ENCODE peak calls at places on chromosome 11, in eight cellular contexts. V is WTC11, R is foreskin fibroblast, F is choroid plexus epithelial cell, D is upper lobe of right lung, I is astrocyte, Y is Calu3, M is natural killer cell. A is an unnamed sample.

GRCh38 chr11:32259641-32260081 is 168.8 kb downstream of the RCN1 start:
- DNase-seq in V (no peak), R (no peak), F (peak), D (peak), I (peak), Y (no peak), M (no peak), A (no peak)

GRCh38 chr11:129639300-129639699 is 176.3 kb upstream of the TMEM45B start:
- DNase-seq in V (no peak), R (peak), F (peak), D (no peak), I (peak), Y (peak), M (no peak), A (no peak)

GRCh38 chr11:13786688-13787087 is 118.2 kb downstream of the FAR1 start:
- DNase-seq in V (no peak), R (no peak), F (no peak), D (no peak), I (no peak), Y (no peak), M (no peak), A (no peak)

GRCh38 chr11:17915500-17916143 is 97.2 kb downstream of the SERGEF start:
- DNase-seq in V (no peak), R (no peak), F (no peak), D (no peak), I (peak), Y (no peak), M (no peak), A (no peak)

GRCh38 chr11:33869511-33870422 is 22.1 kb downstream of the LMO2 start:
- DNase-seq in V (peak), R (no peak), F (peak), D (peak), I (peak), Y (peak), M (no peak), A (no peak)

GRCh38 chr11:70544774-70545625 is 146.7 kb downstream of the CTTN start:
- DNase-seq in V (peak), R (no peak), F (no peak), D (peak), I (peak), Y (no peak), M (no peak), A (no peak)

GRCh38 chr11:12281571-12282478 is 95.5 kb upstream of the PARVA start:
- DNase-seq in V (peak), R (peak), F (peak), D (peak), I (peak), Y (peak), M (peak), A (peak)

GRCh38 chr11:4049006-4049405 is 45.6 kb upstream of the RRM1 start:
- DNase-seq in V (no peak), R (no peak), F (no peak), D (no peak), I (no peak), Y (no peak), M (no peak), A (no peak)

DNA sequence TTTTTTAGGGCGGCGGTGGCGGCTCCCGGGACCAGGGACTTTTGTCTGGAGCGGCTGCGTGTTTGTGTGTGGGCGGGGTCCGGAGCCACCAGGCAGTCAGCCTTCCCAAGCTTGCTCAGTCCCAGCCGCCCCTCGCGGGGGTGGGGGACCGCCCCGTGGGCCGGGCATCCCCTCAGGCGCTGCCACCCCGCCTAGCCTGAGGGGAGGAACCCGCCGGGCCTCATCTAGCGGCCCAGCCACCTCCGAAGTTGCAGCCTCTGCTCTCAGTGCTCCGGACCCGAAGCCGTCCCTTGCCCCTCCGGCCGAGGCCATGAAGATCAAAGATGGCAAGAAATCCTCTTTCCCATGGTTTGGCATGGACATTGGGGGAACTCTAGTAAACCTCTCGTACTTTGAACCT is 235.2 kb downstream of the OR4C45 start:
- DNase-seq in V (no peak), R (no peak), F (no peak), D (no peak), I (no peak), Y (no peak), M (no peak), A (no peak)
- TF ChIP-seq CTCF in V (no peak), R (no peak), F (no peak), D (no peak), I (no peak), Y (no peak), M (no peak), A (no peak)

GRCh38 chr11:134393638-134394037 is 18.4 kb downstream of the B3GAT1 start:
- DNase-seq in V (peak), R (no peak), F (no peak), D (no peak), I (no peak), Y (peak), M (no peak), A (no peak)
- TF ChIP-seq CTCF in V (no peak), R (no peak), F (no peak), D (peak), I (no peak), Y (no peak), M (no peak), A (peak)

GRCh38 chr11:2778630-2779498 is 79.1 kb upstream of the KCNQ1OT1 start:
- DNase-seq in V (peak), R (peak), F (peak), D (peak), I (peak), Y (peak), M (peak), A (peak)
- TF ChIP-seq CTCF in V (no peak), R (no peak), F (no peak), D (peak), I (no peak), Y (no peak), M (no peak), A (no peak)

DNA sequence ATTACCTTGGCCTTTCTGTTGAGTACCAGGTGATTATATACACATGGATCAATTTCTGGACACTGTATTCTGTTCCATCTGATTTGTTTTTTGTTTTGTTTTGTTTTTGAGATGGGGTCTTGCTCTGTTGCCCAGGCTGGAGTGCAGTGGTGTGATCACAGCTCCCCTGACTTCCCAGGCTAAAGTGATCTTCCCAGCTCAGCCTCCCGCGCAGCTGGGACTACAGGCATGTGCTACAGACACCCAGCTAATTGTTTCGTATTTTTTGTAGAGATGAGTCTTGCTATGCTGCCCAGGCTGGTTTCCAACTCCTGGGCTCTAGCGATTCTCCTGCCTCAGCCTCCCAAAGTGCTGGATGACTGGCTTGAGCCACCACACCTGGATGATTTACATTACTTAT is 19.0 kb downstream of the TCIRG1 start:
- DNase-seq in V (no peak), R (no peak), F (no peak), D (peak), I (no peak), Y (no peak), M (no peak), A (no peak)
- TF ChIP-seq CTCF in V (no peak), R (no peak), F (no peak), D (no peak), I (no peak), Y (no peak), M (no peak), A (no peak)

DNA sequence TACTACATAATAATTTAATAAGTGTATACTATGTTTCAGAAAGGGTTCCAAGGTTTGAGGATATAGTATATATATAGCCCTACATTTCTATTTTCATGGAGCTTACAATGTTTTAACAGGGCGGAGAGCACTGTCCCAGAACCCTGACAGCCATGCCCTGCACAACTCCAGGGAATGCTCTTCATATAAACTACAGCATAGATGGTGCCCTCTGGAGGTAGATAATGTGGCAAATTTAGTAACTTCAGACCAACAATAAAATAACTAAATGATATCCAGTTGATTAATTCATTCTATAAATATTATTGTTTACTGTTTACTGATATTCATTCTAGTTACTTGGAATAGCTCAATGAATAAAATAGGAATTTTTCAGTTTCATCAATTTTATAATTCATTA is 693.7 kb upstream of the CCDC179 start:
- DNase-seq in V (no peak), R (no peak), F (peak), D (no peak), I (no peak), Y (no peak), M (no peak), A (no peak)
- TF ChIP-seq CTCF in V (no peak), R (no peak), F (peak), D (no peak), I (no peak), Y (no peak), M (no peak), A (no peak)

DNA sequence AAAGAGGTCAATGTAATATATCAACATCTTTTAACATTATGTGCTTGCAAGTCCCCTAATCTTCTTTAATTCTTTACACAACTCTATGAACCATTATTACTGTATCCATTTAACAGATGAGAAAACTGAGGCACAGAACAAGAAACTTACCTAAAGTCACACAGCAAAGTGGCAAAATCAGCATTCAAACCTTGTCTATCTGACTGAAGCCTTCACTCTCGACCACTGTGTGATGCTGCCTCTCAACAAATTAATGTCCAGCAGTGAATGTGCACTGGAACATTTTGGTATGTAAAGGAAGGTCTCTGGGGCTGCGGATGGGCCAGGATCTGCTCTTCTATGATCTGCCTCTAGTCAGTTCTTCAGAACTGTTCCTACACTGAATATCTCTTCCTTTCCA is 42.1 kb downstream of the PRCP start:
- DNase-seq in V (no peak), R (no peak), F (no peak), D (no peak), I (no peak), Y (no peak), M (no peak), A (no peak)
- TF ChIP-seq CTCF in V (no peak), R (no peak), F (no peak), D (no peak), I (no peak), Y (no peak), M (no peak), A (no peak)

GRCh38 chr11:76919887-76920746 is 59.4 kb downstream of the ACER3 start:
- DNase-seq in V (peak), R (peak), F (peak), D (peak), I (peak), Y (peak), M (peak), A (peak)

GRCh38 chr11:76916712-76917111 is 56.0 kb downstream of the ACER3 start:
- DNase-seq in V (no peak), R (no peak), F (no peak), D (no peak), I (no peak), Y (no peak), M (no peak), A (no peak)

GRCh38 chr11:76919467-76919866 is 58.7 kb downstream of the ACER3 start:
- DNase-seq in V (no peak), R (no peak), F (no peak), D (no peak), I (no peak), Y (no peak), M (no peak), A (no peak)

DNA sequence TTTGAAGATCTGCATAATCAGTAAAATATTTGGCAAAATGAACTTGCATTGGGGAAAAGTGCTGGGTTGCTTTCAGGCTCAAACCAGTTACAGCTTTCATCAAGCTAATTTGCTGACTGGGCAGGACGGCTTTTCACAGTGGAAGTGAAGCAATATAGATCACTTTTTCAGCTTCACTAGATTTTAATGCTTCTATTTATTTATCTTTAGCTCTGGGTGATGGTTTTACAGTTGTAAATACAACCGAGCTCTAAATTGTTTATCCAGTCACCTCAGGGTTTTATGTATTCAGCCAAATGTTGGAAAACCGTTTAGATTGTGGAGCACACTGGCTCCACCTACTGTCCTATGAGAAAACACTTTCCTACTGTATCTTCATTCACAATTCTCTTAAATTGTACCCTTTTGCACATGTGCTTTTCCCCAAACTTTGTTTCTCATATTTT is 58.2 kb downstream of the ACER3 start:
- DNase-seq in V (no peak), R (peak), F (peak), D (no peak), I (peak), Y (peak), M (no peak), A (no peak)
- TF ChIP-seq CTCF in V (peak), R (peak), F (peak), D (peak), I (peak), Y (peak), M (no peak), A (peak)

DNA sequence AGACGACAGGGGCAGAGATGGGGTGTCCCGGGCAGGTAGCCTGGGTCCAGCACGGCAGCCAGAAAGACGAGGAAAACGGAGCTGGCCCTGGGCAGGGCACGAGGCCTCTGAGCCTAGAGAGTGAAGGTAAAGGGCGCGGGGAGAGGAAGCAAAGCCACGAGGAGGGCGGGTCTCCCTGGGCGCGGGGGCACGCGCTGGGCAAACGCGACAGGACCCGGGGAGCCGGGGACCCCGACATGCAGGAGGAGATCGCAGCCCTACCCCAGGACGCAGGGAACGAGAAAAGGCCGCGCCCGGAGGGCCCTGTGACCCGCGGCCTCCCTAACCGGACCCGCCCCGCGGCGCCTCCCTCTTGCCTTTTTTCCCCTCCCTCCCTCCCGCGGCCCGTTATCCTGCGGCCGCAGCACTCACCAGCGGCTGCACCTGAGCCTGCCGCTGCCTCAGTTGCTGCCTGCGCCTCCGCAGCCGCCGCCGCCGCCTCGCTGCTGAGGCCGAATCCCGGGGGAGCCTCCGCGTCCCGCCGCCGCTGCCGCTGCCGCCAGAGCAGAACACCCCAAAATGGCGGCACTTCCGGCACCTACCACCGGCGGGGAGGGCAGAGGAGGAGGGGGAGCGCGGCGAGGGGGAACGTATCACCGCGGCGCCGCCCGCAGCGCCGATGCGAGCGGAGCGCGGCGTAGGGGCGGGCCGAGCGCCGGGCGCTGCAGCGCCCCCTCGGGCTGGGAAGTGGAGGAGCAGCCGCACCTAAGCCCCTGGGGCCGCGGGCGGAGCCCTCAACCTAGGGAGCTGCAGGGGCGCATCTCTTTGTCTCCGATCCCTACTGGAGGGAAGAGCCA is at the start of gene CELF1:
- DNase-seq in V (peak), R (peak), F (peak), D (peak), I (peak), Y (peak), M (peak), A (peak)
- TF ChIP-seq CTCF in V (peak), R (peak), F (peak), D (peak), I (peak), Y (peak), M (peak), A (peak)

GRCh38 chr11:78613053-78613813 is 38.6 kb upstream of the NARS2 start:
- DNase-seq in V (no peak), R (no peak), F (no peak), D (no peak), I (no peak), Y (no peak), M (no peak), A (no peak)

GRCh38 chr11:78620159-78620558 is 45.5 kb upstream of the NARS2 start:
- DNase-seq in V (no peak), R (no peak), F (no peak), D (no peak), I (no peak), Y (no peak), M (no peak), A (no peak)

DNA sequence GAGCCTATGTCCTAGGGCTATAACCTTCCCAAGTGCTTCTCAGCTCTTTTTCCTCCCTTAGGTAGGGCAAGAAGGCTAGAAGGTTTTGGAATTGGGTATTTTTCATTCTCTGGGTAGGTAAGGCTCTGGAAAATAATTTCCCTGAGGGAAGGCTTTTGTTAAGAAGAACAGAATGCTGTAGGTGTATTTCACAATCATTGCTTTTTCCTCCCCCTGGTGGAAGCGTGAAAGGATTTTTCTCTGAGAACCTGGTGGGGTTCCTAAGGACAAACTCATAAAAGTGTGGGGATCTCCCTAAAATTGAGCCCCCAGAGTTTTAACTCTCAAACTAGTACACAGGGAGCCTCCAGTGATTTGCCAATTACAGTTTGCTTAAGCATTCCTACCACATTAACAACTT is 41.1 kb upstream of the NARS2 start:
- DNase-seq in V (no peak), R (no peak), F (peak), D (no peak), I (no peak), Y (no peak), M (no peak), A (no peak)
- TF ChIP-seq CTCF in V (no peak), R (no peak), F (peak), D (no peak), I (no peak), Y (no peak), M (no peak), A (no peak)

A was measured in type B pancreatic cell.